ENCODE peak calls at places on chromosomes 6 and 20, in five cellular contexts. G is GM12865, T is GM12864, L is heart right ventricle, V is choroid plexus epithelial cell. M is an unnamed sample.

GRCh38 chr6:1015819-1016218 is 296.1 kb upstream of the FOXQ1 start:
- DNase-seq in V (peak; percentile 45), T (no peak), G (no peak), L (no peak), M (no peak)

GRCh38 chr6:31870385-31870921 is 7.8 kb upstream of the NEU1 start:
- DNase-seq in L (no peak), T (no peak), G (no peak), V (no peak), M (no peak)

GRCh38 chr6:15526129-15526764 is 136.6 kb downstream of the DTNBP1 start:
- DNase-seq in T (peak; percentile 43), G (peak; percentile 78), V (no peak), L (no peak), M (peak; percentile 52)

GRCh38 chr6:141421378-141421777 is 711.3 kb upstream of the GJE1 start:
- DNase-seq in G (no peak), L (no peak), T (no peak), V (peak; percentile 89), M (no peak)

GRCh38 chr6:31332637-31333602 is 24.1 kb downstream of the HLA-B start:
- DNase-seq in T (no peak), V (no peak), G (peak; percentile 78), L (no peak), M (no peak)

GRCh38 chr6:73079611-73079955 is 145.7 kb downstream of the KHDC1L start:
- DNase-seq in L (no peak), V (peak; percentile 31), G (no peak), T (no peak), M (no peak)

GRCh38 chr6:134443009-134443408 is 125.1 kb upstream of the SGK1 start:
- DNase-seq in T (no peak), L (no peak), G (no peak), V (no peak), M (no peak)

GRCh38 chr6:75893058-75893775 is 144.2 kb downstream of the MYO6 start:
- DNase-seq in T (peak; percentile 16), V (peak; percentile 91), G (peak; percentile 60), L (no peak), M (peak; percentile 23)

GRCh38 chr6:154606457-154606856 is 96.0 kb upstream of the CNKSR3 start:
- DNase-seq in L (no peak), G (peak; percentile 88), T (peak; percentile 80), V (no peak), M (peak; percentile 81)

GRCh38 chr6:131787955-131788712 is 19.7 kb upstream of the ENPP1 start:
- DNase-seq in G (no peak), L (peak; percentile 27), V (peak; percentile 51), T (no peak), M (no peak)

GRCh38 chr20:39225978-39226377 is 263.8 kb downstream of the DHX35 start:
- DNase-seq in T (no peak), L (no peak), G (no peak), V (no peak), M (no peak)

GRCh38 chr6:24879351-24879750 is 56.4 kb downstream of the RIPOR2 start:
- DNase-seq in V (no peak), T (no peak), L (no peak), G (no peak), M (no peak)

GRCh38 chr6:36320475-36320874 is 16.2 kb downstream of the BNIP5 start:
- DNase-seq in L (no peak), T (no peak), G (no peak), V (peak; percentile 68), M (no peak)

GRCh38 chr6:149111556-149112115 is 205.9 kb upstream of the TAB2 start:
- DNase-seq in V (no peak), L (no peak), T (no peak), G (no peak), M (no peak)

GRCh38 chr6:163133017-163133416 is 281.5 kb upstream of the QKI start:
- DNase-seq in L (no peak), T (no peak), V (no peak), G (no peak), M (no peak)

GRCh38 chr6:89021629-89022028 is 58.2 kb upstream of the RNGTT start:
- DNase-seq in G (no peak), V (no peak), L (no peak), T (no peak), M (no peak)

GRCh38 chr6:25122001-25122400 is 157.2 kb upstream of the CARMIL1 start:
- DNase-seq in L (peak; percentile 31), T (no peak), G (no peak), V (peak; percentile 38), M (no peak)

GRCh38 chr6:119027465-119027864 is 51.0 kb downstream of the FAM184A start:
- DNase-seq in G (no peak), L (no peak), T (no peak), V (no peak), M (no peak)

GRCh38 chr20:25246182-25246943 is 1.5 kb upstream of the PYGB start:
- DNase-seq in L (no peak), T (no peak), G (peak; percentile 23), V (no peak), M (no peak)

GRCh38 chr20:20364016-20364746 is 3.7 kb upstream of the INSM1 start:
- DNase-seq in V (no peak), G (no peak), L (no peak), T (no peak), M (no peak)

GRCh38 chr6:155483858-155484257 is 28.2 kb upstream of the NOX3 start:
- DNase-seq in G (no peak), V (peak; percentile 81), T (no peak), L (no peak), M (no peak)

GRCh38 chr20:15317546-15318242 is 980.3 kb upstream of the FLRT3 start:
- DNase-seq in T (peak; percentile 70), G (peak; percentile 85), L (no peak), V (no peak), M (peak; percentile 14)

GRCh38 chr6:11525468-11526155 is 11.9 kb upstream of the TMEM170B start:
- DNase-seq in V (peak; percentile 79), T (no peak), G (no peak), L (no peak), M (no peak)

GRCh38 chr6:113882341-113882740 is 25.2 kb downstream of the MARCKS start:
- DNase-seq in T (no peak), L (no peak), G (no peak), V (no peak), M (no peak)

GRCh38 chr20:43843096-43843964 is 71.3 kb upstream of the TOX2 start:
- DNase-seq in G (peak; percentile 54), V (peak; percentile 79), T (peak; percentile 25), L (no peak), M (no peak)

GRCh38 chr6:99575544-99576227 is 7.2 kb upstream of the CCNC start:
- DNase-seq in V (no peak), G (no peak), T (no peak), L (no peak), M (no peak)

GRCh38 chr6:39088331-39088730 is 26.7 kb downstream of the SAYSD1 start:
- DNase-seq in T (no peak), G (peak; percentile 44), V (peak; percentile 70), L (no peak), M (no peak)
- TF ChIP-seq CTCF in T (peak; percentile 19), G (peak; percentile 20), V (peak; percentile 60), L (peak; percentile 50), M (no peak)

DNA sequence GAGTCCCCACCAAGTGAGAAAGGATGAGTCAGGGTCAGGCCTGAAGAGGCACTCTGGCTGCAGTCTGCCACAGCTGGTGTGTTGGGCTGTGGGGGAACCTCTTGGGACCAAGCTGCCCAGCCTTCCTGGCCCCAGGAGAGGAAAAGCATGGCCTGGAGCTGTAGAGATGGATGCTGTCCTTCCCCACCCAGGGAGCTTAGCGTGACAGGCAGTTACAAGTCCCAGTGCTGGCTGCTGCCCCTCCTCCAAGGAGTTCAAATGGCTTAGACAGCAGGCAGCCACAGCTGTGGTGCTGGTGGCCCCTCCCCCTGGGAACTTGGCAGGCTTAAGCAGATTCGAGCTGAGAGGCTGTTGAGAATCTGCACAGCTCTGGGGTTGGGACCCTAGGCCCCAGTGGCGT is 253.2 kb downstream of the PLCB1 start:
- DNase-seq in G (peak; percentile 10), L (peak; percentile 31), T (no peak), V (peak; percentile 66), M (no peak)
- TF ChIP-seq CTCF in G (no peak), L (no peak), T (no peak), V (no peak), M (no peak)

GRCh38 chr20:57709823-57710799 is at the start of gene PMEPA1:
- DNase-seq in T (no peak), L (peak; percentile 95), V (peak; percentile 98), G (peak; percentile 59), M (peak; percentile 88)
- TF ChIP-seq CTCF in T (no peak), L (peak; percentile 20), V (no peak), G (no peak), M (no peak)

GRCh38 chr6:33812669-33813068 is 8.9 kb upstream of the MLN start:
- DNase-seq in L (peak; percentile 52), G (peak; percentile 54), T (no peak), V (peak; percentile 67), M (peak; percentile 65)
- TF ChIP-seq CTCF in L (peak; percentile 11), G (no peak), T (peak; percentile 36), V (peak; percentile 62), M (no peak)

M was measured in GM10248.